ENCODE peak calls at places on chromosome 5, in nine cellular contexts. A is activated CD4-positive, alpha-beta T cell treated with anti-CD3 and anti-CD28 coated beads for 48 hours; D is iPS DF 6.9; I is foreskin fibroblast; U is NCI-H2029 treated with DMSO at 0.1 percent for 48 hours; E is activated T-helper 9 cell treated with anti-CD3 and anti-CD28 coated beads, Interleukin-2, amount 50 U/mL, for 16 hours; Y is stimulated activated CD8-positive, alpha-beta memory T cell treated with anti-CD3 and anti-CD28 coated beads, Interleukin-4, amount 100 ng/mL, for 24 hours; S is AG10803; R is brain microvascular endothelial cell. K is an unnamed sample.

GRCh38 chr5:72693001-72693442 is 123.4 kb upstream of the TNPO1 start:
- DNase-seq in I (peak), R (no peak), U (no peak), A (no peak), E (no peak), Y (no peak), S (peak), D (no peak), K (no peak)

GRCh38 chr5:68534131-68534940 is 318.8 kb downstream of the PIK3R1 start:
- DNase-seq in I (no peak), U (peak), D (no peak), A (no peak), S (peak), Y (no peak), R (peak), E (no peak), K (no peak)

GRCh38 chr5:94782376-94782775 is 163.9 kb downstream of the SLF1 start:
- DNase-seq in U (peak), E (no peak), Y (no peak), R (no peak), I (no peak), S (no peak), A (no peak), D (no peak), K (no peak)

GRCh38 chr5:67031689-67032088 is 164.9 kb downstream of the CD180 start:
- DNase-seq in Y (no peak), U (no peak), D (no peak), A (peak), R (no peak), I (no peak), E (no peak), S (no peak), K (no peak)

GRCh38 chr5:147756566-147756965 is 26.0 kb downstream of the JAKMIP2 start:
- DNase-seq in U (peak), A (no peak), D (no peak), R (no peak), I (no peak), Y (no peak), S (no peak), E (no peak), K (no peak)

GRCh38 chr5:149857499-149857898 is 87.1 kb downstream of the PDE6A start:
- DNase-seq in R (peak), A (no peak), U (peak), D (no peak), E (no peak), I (peak), Y (no peak), S (no peak), K (no peak)

GRCh38 chr5:90359073-90359804 is 50.3 kb downstream of the CETN3 start:
- DNase-seq in Y (no peak), D (no peak), A (no peak), R (no peak), U (no peak), S (no peak), I (no peak), E (no peak), K (no peak)

GRCh38 chr5:73374520-73375235 is 73.9 kb downstream of the FOXD1 start:
- DNase-seq in Y (no peak), D (no peak), E (no peak), I (peak), S (peak), R (peak), U (no peak), A (no peak), K (no peak)

GRCh38 chr5:125409496-125410351 is 663.3 kb upstream of the ZNF608 start:
- DNase-seq in U (peak), I (peak), S (no peak), E (no peak), D (no peak), A (no peak), Y (no peak), R (no peak), K (no peak)

GRCh38 chr5:56375011-56375410 is 141.9 kb upstream of the ANKRD55 start:
- DNase-seq in S (no peak), U (peak), E (no peak), D (no peak), I (no peak), R (no peak), Y (no peak), A (no peak), K (no peak)

GRCh38 chr5:179773686-179774040 is 20.1 kb upstream of the LTC4S start:
- DNase-seq in I (no peak), U (no peak), R (no peak), S (no peak), A (no peak), D (no peak), E (no peak), Y (no peak), K (no peak)

GRCh38 chr5:142420521-142420920 is 95.7 kb upstream of the SPRY4 start:
- DNase-seq in A (no peak), I (no peak), Y (no peak), E (no peak), S (no peak), U (no peak), D (no peak), R (no peak), K (no peak)

GRCh38 chr5:72519191-72519590 is 12.0 kb upstream of the ZNF366 start:
- DNase-seq in I (no peak), D (no peak), U (no peak), R (no peak), A (no peak), S (no peak), Y (no peak), E (no peak), K (no peak)

GRCh38 chr5:119207105-119207504 is 136.2 kb downstream of the DMXL1 start:
- DNase-seq in A (no peak), R (no peak), Y (no peak), S (no peak), U (no peak), I (no peak), D (no peak), E (no peak), K (no peak)

GRCh38 chr5:115815693-115816225 is 700 bp downstream of the CDO1 start:
- DNase-seq in Y (no peak), I (no peak), A (no peak), S (no peak), E (no peak), U (no peak), R (no peak), D (no peak), K (no peak)

GRCh38 chr5:32099486-32100035 is 74.6 kb downstream of the GOLPH3 start:
- DNase-seq in U (no peak), R (no peak), D (no peak), I (no peak), A (no peak), Y (no peak), E (no peak), S (no peak), K (no peak)

GRCh38 chr5:55324815-55325418 is 17.1 kb downstream of the MTREX start:
- DNase-seq in E (no peak), Y (no peak), I (no peak), A (no peak), R (peak), D (no peak), S (peak), U (peak), K (peak)

GRCh38 chr5:35608881-35609779 is 8.5 kb upstream of the SPEF2 start:
- DNase-seq in S (peak), A (no peak), E (no peak), D (no peak), R (no peak), I (peak), U (no peak), Y (no peak), K (no peak)